ENCODE peak calls at places on chromosomes 6 and 20, in eight cellular contexts. One of them, this sample, is unnamed.

GRCh38 chr6:67467341-67467740 is 1167.7 kb upstream of the ADGRB3 start:
- DNase-seq in uterus: no peak
- DNase-seq in ascending aorta: no peak
- DNase-seq in CD8-positive, alpha-beta T cell: no peak
- DNase-seq in ovary: no peak
- DNase-seq in fibroblast of lung: no peak
- DNase-seq in body of pancreas: no peak
- DNase-seq in choroid plexus epithelial cell: no peak
- DNase-seq in this sample: no peak

GRCh38 chr20:59813126-59813947 is 120.1 kb downstream of the SYCP2 start:
- DNase-seq in uterus: no peak
- DNase-seq in ascending aorta: no peak
- DNase-seq in CD8-positive, alpha-beta T cell: peak; percentile 29
- DNase-seq in ovary: no peak
- DNase-seq in fibroblast of lung: no peak
- DNase-seq in body of pancreas: no peak
- DNase-seq in choroid plexus epithelial cell: no peak
- DNase-seq in this sample: no peak

GRCh38 chr6:116847234-116847633 is 18.4 kb upstream of the GPRC6A start:
- DNase-seq in uterus: no peak
- DNase-seq in ascending aorta: no peak
- DNase-seq in CD8-positive, alpha-beta T cell: no peak
- DNase-seq in ovary: no peak
- DNase-seq in fibroblast of lung: peak; percentile 68
- DNase-seq in body of pancreas: no peak
- DNase-seq in choroid plexus epithelial cell: peak; percentile 76
- DNase-seq in this sample: peak; percentile 57

GRCh38 chr6:10800810-10801209 is 37.5 kb downstream of the MAK start:
- DNase-seq in uterus: no peak
- DNase-seq in ascending aorta: no peak
- DNase-seq in CD8-positive, alpha-beta T cell: no peak
- DNase-seq in ovary: no peak
- DNase-seq in fibroblast of lung: peak; percentile 61
- DNase-seq in body of pancreas: no peak
- DNase-seq in choroid plexus epithelial cell: peak; percentile 55
- DNase-seq in this sample: peak; percentile 11

GRCh38 chr6:116461563-116462507 is 660 bp downstream of the CALHM6 start:
- DNase-seq in uterus: no peak
- DNase-seq in ascending aorta: no peak
- DNase-seq in CD8-positive, alpha-beta T cell: peak; percentile 77
- DNase-seq in ovary: peak; percentile 34
- DNase-seq in fibroblast of lung: peak; percentile 50
- DNase-seq in body of pancreas: peak; percentile 24
- DNase-seq in choroid plexus epithelial cell: peak; percentile 64
- DNase-seq in this sample: no peak

GRCh38 chr20:18279231-18279630 is 9.1 kb upstream of the ZNF133 start:
- DNase-seq in uterus: no peak
- DNase-seq in ascending aorta: no peak
- DNase-seq in CD8-positive, alpha-beta T cell: no peak
- DNase-seq in ovary: no peak
- DNase-seq in fibroblast of lung: no peak
- DNase-seq in body of pancreas: no peak
- DNase-seq in choroid plexus epithelial cell: no peak
- DNase-seq in this sample: peak; percentile 34

GRCh38 chr20:56487216-56487615 is 18.8 kb downstream of the RTF2 start:
- DNase-seq in uterus: no peak
- DNase-seq in ascending aorta: no peak
- DNase-seq in CD8-positive, alpha-beta T cell: no peak
- DNase-seq in ovary: no peak
- DNase-seq in fibroblast of lung: no peak
- DNase-seq in body of pancreas: peak; percentile 21
- DNase-seq in choroid plexus epithelial cell: no peak
- DNase-seq in this sample: no peak

GRCh38 chr20:6007094-6007528 is 46.7 kb downstream of the LRRN4 start:
- DNase-seq in uterus: no peak
- DNase-seq in ascending aorta: no peak
- DNase-seq in CD8-positive, alpha-beta T cell: no peak
- DNase-seq in ovary: no peak
- DNase-seq in fibroblast of lung: peak; percentile 5
- DNase-seq in body of pancreas: no peak
- DNase-seq in choroid plexus epithelial cell: no peak
- DNase-seq in this sample: no peak

DNA sequence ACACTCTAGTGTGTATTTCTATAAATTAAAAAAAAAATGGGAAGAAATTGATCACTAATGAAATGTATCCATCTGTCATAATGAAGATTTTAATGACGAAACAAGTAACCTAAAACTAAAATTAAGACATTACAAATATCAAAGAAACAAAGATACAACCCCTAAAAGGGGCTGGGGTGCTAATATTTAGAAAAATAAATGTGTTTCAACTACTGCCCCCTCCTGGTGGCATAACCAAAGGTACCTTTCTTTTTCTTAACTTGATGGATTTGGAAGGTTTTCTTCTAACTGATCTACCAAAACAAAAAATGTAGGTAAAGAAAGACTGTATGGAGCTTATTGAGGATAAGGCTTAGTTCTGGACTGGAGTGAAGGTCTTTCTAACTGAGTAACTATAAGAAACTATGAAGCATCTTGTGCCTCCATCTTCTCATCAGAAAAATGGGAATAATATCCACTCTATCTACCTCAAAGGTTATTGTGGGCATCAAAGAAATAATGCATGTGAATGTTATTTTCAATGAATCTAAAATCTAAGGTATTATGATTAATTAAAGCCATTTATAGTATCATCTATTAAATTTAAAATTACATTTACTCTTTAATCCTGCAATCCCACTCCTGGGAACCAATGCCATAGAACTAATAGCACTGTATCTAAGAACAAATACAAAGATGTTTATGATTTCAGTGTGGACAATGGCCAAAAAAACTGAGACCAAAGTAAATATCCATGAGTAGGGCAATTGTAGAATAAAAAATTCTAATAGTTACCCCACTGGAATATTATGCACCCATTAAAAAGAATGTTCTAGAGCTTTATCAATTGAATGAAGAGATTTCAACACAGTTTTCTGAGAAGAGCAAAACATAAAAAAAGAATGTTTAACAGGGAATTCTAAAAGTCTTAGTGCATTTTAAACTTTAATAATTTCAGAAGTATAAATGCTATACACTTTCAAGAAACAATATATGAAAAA is 117.2 kb downstream of the BACH2 start:
- DNase-seq in uterus: no peak
- DNase-seq in ascending aorta: no peak
- DNase-seq in CD8-positive, alpha-beta T cell: no peak
- DNase-seq in ovary: no peak
- DNase-seq in fibroblast of lung: no peak
- DNase-seq in body of pancreas: no peak
- DNase-seq in choroid plexus epithelial cell: peak; percentile 32
- DNase-seq in this sample: no peak
- TF ChIP-seq CTCF in uterus: no peak
- TF ChIP-seq CTCF in ascending aorta: no peak
- TF ChIP-seq CTCF in CD8-positive, alpha-beta T cell: peak; percentile 73
- TF ChIP-seq CTCF in ovary: no peak
- TF ChIP-seq CTCF in fibroblast of lung: peak; percentile 16
- TF ChIP-seq CTCF in body of pancreas: peak; percentile 17
- TF ChIP-seq CTCF in choroid plexus epithelial cell: peak; percentile 58
- TF ChIP-seq CTCF in this sample: peak; percentile 82

GRCh38 chr6:15510536-15511247 is 152.1 kb downstream of the DTNBP1 start:
- DNase-seq in uterus: no peak
- DNase-seq in ascending aorta: no peak
- DNase-seq in CD8-positive, alpha-beta T cell: no peak
- DNase-seq in ovary: no peak
- DNase-seq in fibroblast of lung: no peak
- DNase-seq in body of pancreas: no peak
- DNase-seq in choroid plexus epithelial cell: no peak
- DNase-seq in this sample: no peak

GRCh38 chr6:15513131-15513771 is 149.6 kb downstream of the DTNBP1 start:
- DNase-seq in uterus: no peak
- DNase-seq in ascending aorta: no peak
- DNase-seq in CD8-positive, alpha-beta T cell: no peak
- DNase-seq in ovary: no peak
- DNase-seq in fibroblast of lung: no peak
- DNase-seq in body of pancreas: no peak
- DNase-seq in choroid plexus epithelial cell: no peak
- DNase-seq in this sample: no peak

GRCh38 chr6:15513801-15514711 is 148.8 kb downstream of the DTNBP1 start:
- DNase-seq in uterus: no peak
- DNase-seq in ascending aorta: no peak
- DNase-seq in CD8-positive, alpha-beta T cell: no peak
- DNase-seq in ovary: no peak
- DNase-seq in fibroblast of lung: no peak
- DNase-seq in body of pancreas: no peak
- DNase-seq in choroid plexus epithelial cell: no peak
- DNase-seq in this sample: no peak

GRCh38 chr6:15511248-15512125 is 151.3 kb downstream of the DTNBP1 start:
- DNase-seq in uterus: no peak
- DNase-seq in ascending aorta: no peak
- DNase-seq in CD8-positive, alpha-beta T cell: no peak
- DNase-seq in ovary: no peak
- DNase-seq in fibroblast of lung: no peak
- DNase-seq in body of pancreas: no peak
- DNase-seq in choroid plexus epithelial cell: no peak
- DNase-seq in this sample: no peak

DNA sequence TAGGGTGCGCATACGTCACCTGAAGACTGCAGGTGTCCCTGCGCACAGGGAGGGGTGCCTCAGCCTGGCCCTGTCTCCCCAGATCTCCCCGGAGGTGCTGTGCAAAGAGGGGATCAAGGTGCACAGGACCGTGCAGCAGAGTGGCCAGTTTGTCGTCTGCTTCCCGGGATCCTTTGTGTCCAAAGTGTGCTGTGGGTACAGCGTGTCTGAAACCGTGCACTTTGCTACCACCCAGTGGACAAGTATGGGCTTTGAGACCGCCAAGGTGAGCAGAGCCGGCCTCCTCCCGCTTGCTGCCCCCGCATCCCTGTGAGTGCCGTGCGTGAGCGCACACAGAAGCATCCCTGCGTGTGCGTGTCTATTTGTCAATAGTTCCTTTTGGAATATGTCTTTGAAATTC is 150.7 kb downstream of the DTNBP1 start:
- DNase-seq in uterus: no peak
- DNase-seq in ascending aorta: no peak
- DNase-seq in CD8-positive, alpha-beta T cell: no peak
- DNase-seq in ovary: no peak
- DNase-seq in fibroblast of lung: no peak
- DNase-seq in body of pancreas: no peak
- DNase-seq in choroid plexus epithelial cell: peak; percentile 39
- DNase-seq in this sample: no peak
- TF ChIP-seq CTCF in uterus: no peak
- TF ChIP-seq CTCF in ascending aorta: no peak
- TF ChIP-seq CTCF in CD8-positive, alpha-beta T cell: no peak
- TF ChIP-seq CTCF in ovary: no peak
- TF ChIP-seq CTCF in fibroblast of lung: no peak
- TF ChIP-seq CTCF in body of pancreas: no peak
- TF ChIP-seq CTCF in choroid plexus epithelial cell: peak; percentile 37
- TF ChIP-seq CTCF in this sample: peak; percentile 37

GRCh38 chr6:140001005-140001404 is 626.6 kb upstream of the CITED2 start:
- DNase-seq in uterus: no peak
- DNase-seq in ascending aorta: no peak
- DNase-seq in CD8-positive, alpha-beta T cell: no peak
- DNase-seq in ovary: no peak
- DNase-seq in fibroblast of lung: no peak
- DNase-seq in body of pancreas: no peak
- DNase-seq in choroid plexus epithelial cell: peak; percentile 47
- DNase-seq in this sample: no peak
- TF ChIP-seq CTCF in uterus: no peak
- TF ChIP-seq CTCF in ascending aorta: no peak
- TF ChIP-seq CTCF in CD8-positive, alpha-beta T cell: no peak
- TF ChIP-seq CTCF in ovary: no peak
- TF ChIP-seq CTCF in fibroblast of lung: no peak
- TF ChIP-seq CTCF in body of pancreas: no peak
- TF ChIP-seq CTCF in choroid plexus epithelial cell: no peak
- TF ChIP-seq CTCF in this sample: no peak

DNA sequence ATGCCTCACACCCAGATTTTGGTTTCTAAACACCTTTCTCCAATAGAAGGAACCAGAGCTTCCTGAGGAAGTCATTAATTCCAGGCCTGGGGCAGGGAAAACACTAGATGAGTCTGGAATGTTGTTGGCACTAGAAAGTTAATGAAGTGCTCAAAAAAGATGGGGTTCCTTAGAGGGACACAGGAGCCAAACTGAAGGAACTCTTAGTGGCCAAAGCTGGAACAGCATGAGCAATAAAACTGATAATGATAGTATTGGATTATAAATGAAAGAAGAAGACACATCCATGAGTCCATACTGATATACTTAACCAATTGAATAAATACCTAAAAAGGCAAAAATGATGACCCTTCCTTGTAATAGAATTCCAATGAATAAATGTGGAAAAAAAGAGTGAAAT is 4.4 kb downstream of the IL20RA start:
- DNase-seq in uterus: no peak
- DNase-seq in ascending aorta: no peak
- DNase-seq in CD8-positive, alpha-beta T cell: no peak
- DNase-seq in ovary: no peak
- DNase-seq in fibroblast of lung: no peak
- DNase-seq in body of pancreas: no peak
- DNase-seq in choroid plexus epithelial cell: no peak
- DNase-seq in this sample: no peak
- TF ChIP-seq CTCF in uterus: no peak
- TF ChIP-seq CTCF in ascending aorta: no peak
- TF ChIP-seq CTCF in CD8-positive, alpha-beta T cell: no peak
- TF ChIP-seq CTCF in ovary: no peak
- TF ChIP-seq CTCF in fibroblast of lung: no peak
- TF ChIP-seq CTCF in body of pancreas: no peak
- TF ChIP-seq CTCF in choroid plexus epithelial cell: peak; percentile 15
- TF ChIP-seq CTCF in this sample: peak; percentile 43

DNA sequence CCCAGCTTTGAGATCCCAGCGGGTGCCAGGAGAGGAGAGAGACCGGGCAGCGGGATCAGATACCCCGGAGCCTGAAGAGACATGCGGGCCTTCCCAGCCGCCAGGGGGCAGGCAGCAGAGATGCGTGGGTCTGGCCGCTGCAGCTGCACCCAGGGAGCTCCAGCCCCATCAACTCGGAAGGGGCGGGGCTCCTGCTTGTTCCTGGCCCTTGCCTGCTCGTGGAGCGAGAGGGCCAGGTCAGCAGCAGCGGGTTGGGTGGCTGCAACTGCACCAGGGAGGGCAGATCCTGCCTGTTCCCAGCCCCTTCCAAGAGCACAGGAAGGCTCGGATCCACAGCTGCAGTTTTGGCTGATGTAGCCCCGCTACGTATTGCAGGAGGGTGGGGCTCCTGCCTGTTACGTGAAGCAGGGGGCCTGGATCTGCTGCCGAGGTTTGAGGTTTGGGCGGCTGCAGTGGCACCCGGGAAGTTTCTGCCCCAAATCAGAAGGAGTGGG is 532.8 kb downstream of the RFPL4B start:
- DNase-seq in uterus: no peak
- DNase-seq in ascending aorta: no peak
- DNase-seq in CD8-positive, alpha-beta T cell: no peak
- DNase-seq in ovary: no peak
- DNase-seq in fibroblast of lung: no peak
- DNase-seq in body of pancreas: peak; percentile 42
- DNase-seq in choroid plexus epithelial cell: no peak
- DNase-seq in this sample: no peak
- TF ChIP-seq CTCF in uterus: no peak
- TF ChIP-seq CTCF in ascending aorta: no peak
- TF ChIP-seq CTCF in CD8-positive, alpha-beta T cell: no peak
- TF ChIP-seq CTCF in ovary: no peak
- TF ChIP-seq CTCF in fibroblast of lung: no peak
- TF ChIP-seq CTCF in body of pancreas: peak; percentile 23
- TF ChIP-seq CTCF in choroid plexus epithelial cell: no peak
- TF ChIP-seq CTCF in this sample: no peak

This sample was measured in HFFc6.